ENCODE peak calls at places on chromosomes 11 and 22, in nine cellular contexts. One of them, this sample, is unnamed.

GRCh38 chr11:65224939-65225283 is 36.9 kb upstream of the POLA2 start:
- DNase-seq in uterus: peak
- DNase-seq in AG04450: peak
- DNase-seq in fibroblast of pulmonary artery: peak
- DNase-seq in astrocyte of the spinal cord: peak
- DNase-seq in upper lobe of left lung: peak
- DNase-seq in psoas muscle: peak
- DNase-seq in IMR-90: peak
- DNase-seq in HCT116: peak
- DNase-seq in this sample: no peak

GRCh38 chr11:126359431-126360048 is 4.1 kb downstream of the ST3GAL4 start:
- DNase-seq in uterus: peak
- DNase-seq in AG04450: no peak
- DNase-seq in fibroblast of pulmonary artery: peak
- DNase-seq in astrocyte of the spinal cord: peak
- DNase-seq in upper lobe of left lung: no peak
- DNase-seq in psoas muscle: peak
- DNase-seq in IMR-90: peak
- DNase-seq in HCT116: no peak
- DNase-seq in this sample: peak

GRCh38 chr22:43535336-43535735 is 123.5 kb downstream of the MPPED1 start:
- DNase-seq in uterus: no peak
- DNase-seq in AG04450: no peak
- DNase-seq in fibroblast of pulmonary artery: no peak
- DNase-seq in astrocyte of the spinal cord: no peak
- DNase-seq in upper lobe of left lung: no peak
- DNase-seq in psoas muscle: no peak
- DNase-seq in IMR-90: no peak
- DNase-seq in HCT116: no peak
- DNase-seq in this sample: no peak

GRCh38 chr11:81220166-81220895 is 1513.3 kb downstream of the FAM181B start:
- DNase-seq in uterus: no peak
- DNase-seq in AG04450: no peak
- DNase-seq in fibroblast of pulmonary artery: no peak
- DNase-seq in astrocyte of the spinal cord: peak
- DNase-seq in upper lobe of left lung: no peak
- DNase-seq in psoas muscle: no peak
- DNase-seq in IMR-90: no peak
- DNase-seq in HCT116: no peak
- DNase-seq in this sample: no peak

GRCh38 chr11:78218707-78219492 is 30.2 kb downstream of the USP35 start:
- DNase-seq in uterus: peak
- DNase-seq in AG04450: no peak
- DNase-seq in fibroblast of pulmonary artery: no peak
- DNase-seq in astrocyte of the spinal cord: no peak
- DNase-seq in upper lobe of left lung: no peak
- DNase-seq in psoas muscle: no peak
- DNase-seq in IMR-90: no peak
- DNase-seq in HCT116: no peak
- DNase-seq in this sample: no peak

GRCh38 chr11:45104790-45105084 is 41.7 kb upstream of the PRDM11 start:
- DNase-seq in uterus: no peak
- DNase-seq in AG04450: no peak
- DNase-seq in fibroblast of pulmonary artery: no peak
- DNase-seq in astrocyte of the spinal cord: no peak
- DNase-seq in upper lobe of left lung: no peak
- DNase-seq in psoas muscle: no peak
- DNase-seq in IMR-90: no peak
- DNase-seq in HCT116: no peak
- DNase-seq in this sample: no peak

GRCh38 chr22:37331034-37331428 is 48.7 kb downstream of the CYTH4 start:
- DNase-seq in uterus: no peak
- DNase-seq in AG04450: peak
- DNase-seq in fibroblast of pulmonary artery: peak
- DNase-seq in astrocyte of the spinal cord: peak
- DNase-seq in upper lobe of left lung: no peak
- DNase-seq in psoas muscle: no peak
- DNase-seq in IMR-90: peak
- DNase-seq in HCT116: no peak
- DNase-seq in this sample: no peak

GRCh38 chr11:1049431-1049891 is 12.9 kb upstream of the MUC6 start:
- DNase-seq in uterus: no peak
- DNase-seq in AG04450: no peak
- DNase-seq in fibroblast of pulmonary artery: no peak
- DNase-seq in astrocyte of the spinal cord: no peak
- DNase-seq in upper lobe of left lung: peak
- DNase-seq in psoas muscle: peak
- DNase-seq in IMR-90: no peak
- DNase-seq in HCT116: no peak
- DNase-seq in this sample: no peak

GRCh38 chr11:63694518-63694917 is 13.2 kb downstream of the RTN3 start:
- DNase-seq in uterus: no peak
- DNase-seq in AG04450: no peak
- DNase-seq in fibroblast of pulmonary artery: no peak
- DNase-seq in astrocyte of the spinal cord: no peak
- DNase-seq in upper lobe of left lung: no peak
- DNase-seq in psoas muscle: no peak
- DNase-seq in IMR-90: no peak
- DNase-seq in HCT116: no peak
- DNase-seq in this sample: no peak

GRCh38 chr11:898160-898517 is 12.5 kb downstream of the CHID1 start:
- DNase-seq in uterus: no peak
- DNase-seq in AG04450: no peak
- DNase-seq in fibroblast of pulmonary artery: peak
- DNase-seq in astrocyte of the spinal cord: peak
- DNase-seq in upper lobe of left lung: no peak
- DNase-seq in psoas muscle: no peak
- DNase-seq in IMR-90: peak
- DNase-seq in HCT116: peak
- DNase-seq in this sample: no peak

GRCh38 chr11:18775492-18776292 is 15.9 kb downstream of the PTPN5 start:
- DNase-seq in uterus: no peak
- DNase-seq in AG04450: no peak
- DNase-seq in fibroblast of pulmonary artery: peak
- DNase-seq in astrocyte of the spinal cord: peak
- DNase-seq in upper lobe of left lung: peak
- DNase-seq in psoas muscle: peak
- DNase-seq in IMR-90: peak
- DNase-seq in HCT116: peak
- DNase-seq in this sample: no peak

GRCh38 chr11:126578426-126578825 is 222.9 kb downstream of the ST3GAL4 start:
- DNase-seq in uterus: no peak
- DNase-seq in AG04450: no peak
- DNase-seq in fibroblast of pulmonary artery: no peak
- DNase-seq in astrocyte of the spinal cord: no peak
- DNase-seq in upper lobe of left lung: no peak
- DNase-seq in psoas muscle: no peak
- DNase-seq in IMR-90: no peak
- DNase-seq in HCT116: no peak
- DNase-seq in this sample: no peak

GRCh38 chr11:92837595-92837994 is 131.9 kb upstream of the MTNR1B start:
- DNase-seq in uterus: no peak
- DNase-seq in AG04450: no peak
- DNase-seq in fibroblast of pulmonary artery: no peak
- DNase-seq in astrocyte of the spinal cord: no peak
- DNase-seq in upper lobe of left lung: no peak
- DNase-seq in psoas muscle: no peak
- DNase-seq in IMR-90: no peak
- DNase-seq in HCT116: no peak
- DNase-seq in this sample: no peak

GRCh38 chr11:34629711-34630110 is 8.8 kb downstream of the EHF start:
- DNase-seq in uterus: no peak
- DNase-seq in AG04450: no peak
- DNase-seq in fibroblast of pulmonary artery: no peak
- DNase-seq in astrocyte of the spinal cord: no peak
- DNase-seq in upper lobe of left lung: no peak
- DNase-seq in psoas muscle: no peak
- DNase-seq in IMR-90: peak
- DNase-seq in HCT116: no peak
- DNase-seq in this sample: no peak
- H3K4me3 ChIP-seq in uterus: no peak
- H3K4me3 ChIP-seq in AG04450: no peak
- H3K4me3 ChIP-seq in fibroblast of pulmonary artery: no peak
- H3K4me3 ChIP-seq in astrocyte of the spinal cord: no peak
- H3K4me3 ChIP-seq in upper lobe of left lung: no peak
- H3K4me3 ChIP-seq in psoas muscle: no peak
- H3K4me3 ChIP-seq in IMR-90: no peak
- H3K4me3 ChIP-seq in HCT116: no peak
- H3K4me3 ChIP-seq in this sample: no peak

DNA sequence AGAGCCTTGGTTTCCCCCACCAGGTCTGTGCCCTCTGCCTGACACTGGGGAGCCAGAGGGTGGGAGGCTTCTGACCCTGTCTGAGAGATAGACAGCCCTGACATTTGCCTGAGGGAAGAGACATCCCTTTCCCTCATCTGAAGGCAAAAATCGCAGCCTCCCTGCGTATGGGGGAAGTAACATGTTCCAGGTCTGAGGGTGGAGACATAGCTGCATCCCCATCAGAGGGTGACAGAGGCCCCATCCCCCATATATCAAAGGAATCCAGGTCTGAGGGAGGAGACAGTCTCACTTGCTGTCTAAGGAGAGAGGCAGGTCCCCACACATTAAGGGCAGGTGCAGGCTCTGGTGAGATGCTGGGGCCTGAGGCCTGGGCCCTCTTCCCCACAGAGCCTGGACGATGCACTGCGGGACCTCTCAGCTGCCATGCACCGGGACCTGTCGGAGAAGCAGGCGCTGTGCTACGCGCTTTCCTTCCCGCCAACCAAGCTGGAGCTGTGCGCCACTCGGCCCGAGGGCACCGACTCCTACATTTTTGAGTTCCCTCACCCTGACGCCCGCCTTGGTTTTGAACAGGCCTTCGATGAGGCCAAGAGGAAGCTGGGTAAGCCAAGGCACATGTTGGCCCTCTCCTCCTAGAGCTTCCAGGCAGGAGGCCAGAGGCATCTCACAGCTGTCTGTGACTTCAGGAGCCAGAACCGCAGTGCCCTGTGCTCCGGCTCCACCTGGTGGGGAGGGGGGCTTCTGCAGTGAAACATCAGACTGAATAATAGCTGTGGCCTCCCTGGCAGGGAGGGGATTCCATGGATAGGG is 16.1 kb upstream of the RELT start:
- DNase-seq in uterus: no peak
- DNase-seq in AG04450: no peak
- DNase-seq in fibroblast of pulmonary artery: peak
- DNase-seq in astrocyte of the spinal cord: peak
- DNase-seq in upper lobe of left lung: no peak
- DNase-seq in psoas muscle: peak
- DNase-seq in IMR-90: peak
- DNase-seq in HCT116: no peak
- DNase-seq in this sample: peak
- TF ChIP-seq CTCF in uterus: no peak
- TF ChIP-seq CTCF in AG04450: peak
- TF ChIP-seq CTCF in fibroblast of pulmonary artery: peak
- TF ChIP-seq CTCF in astrocyte of the spinal cord: peak
- TF ChIP-seq CTCF in upper lobe of left lung: no peak
- TF ChIP-seq CTCF in psoas muscle: peak
- TF ChIP-seq CTCF in IMR-90: peak
- TF ChIP-seq CTCF in HCT116: peak
- TF ChIP-seq CTCF in this sample: peak

DNA sequence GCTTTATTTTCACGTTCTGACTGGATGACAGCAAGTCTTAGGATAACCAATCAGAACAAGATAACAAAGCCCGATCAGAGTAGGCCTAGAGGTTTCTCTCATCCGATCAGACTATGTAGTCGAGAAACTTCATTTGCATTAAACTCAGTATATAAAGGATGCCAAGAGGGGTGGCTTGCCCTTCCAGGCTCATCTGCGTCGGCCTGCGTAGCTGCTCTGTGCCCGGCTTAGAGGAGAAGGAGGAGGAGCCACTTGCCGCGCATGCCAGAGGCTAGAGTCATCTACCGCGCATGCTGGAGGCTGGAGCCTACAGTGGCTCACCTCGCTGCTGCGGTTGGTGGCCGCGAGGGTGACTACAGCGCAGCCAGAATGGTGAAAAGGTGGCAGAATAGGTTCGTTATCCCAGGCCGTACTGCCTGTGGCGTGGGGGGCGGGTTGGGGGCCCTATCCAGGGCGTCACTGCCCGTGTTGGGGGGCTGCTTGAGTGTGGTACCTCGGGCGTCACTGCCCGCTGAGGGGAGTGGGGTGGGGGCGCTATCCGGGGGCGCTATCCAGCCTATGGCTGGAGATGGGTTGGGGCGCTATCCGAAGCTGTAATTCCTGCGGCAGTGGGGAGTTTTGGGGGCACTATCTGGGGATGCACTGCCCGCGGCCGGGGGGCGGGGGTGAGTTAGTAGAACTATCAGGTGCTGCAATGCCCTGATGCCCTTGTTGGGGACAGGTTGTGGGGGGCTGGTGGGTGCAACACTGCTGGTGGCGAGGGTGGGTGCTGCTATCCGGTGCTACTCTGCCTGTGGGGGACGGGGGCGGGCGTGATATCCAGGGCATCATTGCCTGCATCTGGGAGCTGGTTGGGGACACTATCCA is at the start of gene RFPL2:
- DNase-seq in uterus: no peak
- DNase-seq in AG04450: no peak
- DNase-seq in fibroblast of pulmonary artery: peak
- DNase-seq in astrocyte of the spinal cord: peak
- DNase-seq in upper lobe of left lung: peak
- DNase-seq in psoas muscle: peak
- DNase-seq in IMR-90: peak
- DNase-seq in HCT116: peak
- DNase-seq in this sample: no peak
- H3K4me3 ChIP-seq in uterus: no peak
- H3K4me3 ChIP-seq in AG04450: no peak
- H3K4me3 ChIP-seq in fibroblast of pulmonary artery: no peak
- H3K4me3 ChIP-seq in astrocyte of the spinal cord: no peak
- H3K4me3 ChIP-seq in upper lobe of left lung: no peak
- H3K4me3 ChIP-seq in psoas muscle: no peak
- H3K4me3 ChIP-seq in IMR-90: no peak
- H3K4me3 ChIP-seq in HCT116: peak
- H3K4me3 ChIP-seq in this sample: no peak

GRCh38 chr11:134398644-134399292 is 13.3 kb downstream of the B3GAT1 start:
- DNase-seq in uterus: no peak
- DNase-seq in AG04450: no peak
- DNase-seq in fibroblast of pulmonary artery: no peak
- DNase-seq in astrocyte of the spinal cord: no peak
- DNase-seq in upper lobe of left lung: no peak
- DNase-seq in psoas muscle: no peak
- DNase-seq in IMR-90: no peak
- DNase-seq in HCT116: no peak
- DNase-seq in this sample: no peak

GRCh38 chr11:134395002-134395401 is 17.0 kb downstream of the B3GAT1 start:
- DNase-seq in uterus: no peak
- DNase-seq in AG04450: no peak
- DNase-seq in fibroblast of pulmonary artery: no peak
- DNase-seq in astrocyte of the spinal cord: no peak
- DNase-seq in upper lobe of left lung: no peak
- DNase-seq in psoas muscle: no peak
- DNase-seq in IMR-90: no peak
- DNase-seq in HCT116: no peak
- DNase-seq in this sample: no peak

GRCh38 chr11:134398079-134398444 is 14.0 kb downstream of the B3GAT1 start:
- DNase-seq in uterus: no peak
- DNase-seq in AG04450: no peak
- DNase-seq in fibroblast of pulmonary artery: no peak
- DNase-seq in astrocyte of the spinal cord: no peak
- DNase-seq in upper lobe of left lung: no peak
- DNase-seq in psoas muscle: no peak
- DNase-seq in IMR-90: no peak
- DNase-seq in HCT116: no peak
- DNase-seq in this sample: no peak

GRCh38 chr11:134399293-134399654 is 12.8 kb downstream of the B3GAT1 start:
- DNase-seq in uterus: no peak
- DNase-seq in AG04450: no peak
- DNase-seq in fibroblast of pulmonary artery: no peak
- DNase-seq in astrocyte of the spinal cord: no peak
- DNase-seq in upper lobe of left lung: no peak
- DNase-seq in psoas muscle: no peak
- DNase-seq in IMR-90: no peak
- DNase-seq in HCT116: no peak
- DNase-seq in this sample: no peak

GRCh38 chr11:134397304-134398078 is 14.6 kb downstream of the B3GAT1 start:
- DNase-seq in uterus: no peak
- DNase-seq in AG04450: no peak
- DNase-seq in fibroblast of pulmonary artery: no peak
- DNase-seq in astrocyte of the spinal cord: no peak
- DNase-seq in upper lobe of left lung: no peak
- DNase-seq in psoas muscle: no peak
- DNase-seq in IMR-90: no peak
- DNase-seq in HCT116: no peak
- DNase-seq in this sample: no peak
- TF ChIP-seq CTCF in uterus: no peak
- TF ChIP-seq CTCF in AG04450: no peak
- TF ChIP-seq CTCF in fibroblast of pulmonary artery: no peak
- TF ChIP-seq CTCF in astrocyte of the spinal cord: no peak
- TF ChIP-seq CTCF in upper lobe of left lung: no peak
- TF ChIP-seq CTCF in psoas muscle: no peak
- TF ChIP-seq CTCF in IMR-90: no peak
- TF ChIP-seq CTCF in HCT116: no peak
- TF ChIP-seq CTCF in this sample: no peak